ENCODE peak calls at places on chromosome 22, in seven cellular contexts. U, A, Q, R, H, X and J are unnamed samples. For H3K9me3, the result is how much of the 10 kb centered on the place peaks cover.

GRCh38 chr22:43377486-43377995 is 34.3 kb upstream of the MPPED1 start:
- DNase-seq in U (no peak), A (no peak), Q (no peak), R (no peak), H (no peak), X (no peak), J (no peak)

GRCh38 chr22:50303515-50303847 is 4.0 kb downstream of the PLXNB2 start:
- DNase-seq in U (no peak), A (no peak), Q (peak), R (no peak), H (no peak), X (no peak), J (no peak)

GRCh38 chr22:34429314-34429713 is 509.0 kb upstream of the LARGE1 start:
- DNase-seq in U (no peak), A (no peak), Q (no peak), R (no peak), H (no peak), X (no peak), J (no peak)

GRCh38 chr22:33018232-33018864 is 39.8 kb downstream of the SYN3 start:
- DNase-seq in U (peak), A (peak), Q (peak), R (no peak), H (peak), X (peak), J (no peak)

GRCh38 chr22:20316844-20317401 is 2.9 kb downstream of the DGCR6L start:
- DNase-seq in U (no peak), A (no peak), Q (no peak), R (peak), H (no peak), X (no peak), J (no peak)

GRCh38 chr22:49968831-49969661 is 8.5 kb downstream of the PIM3 start:
- DNase-seq in U (peak), A (no peak), Q (no peak), R (peak), H (no peak), X (no peak), J (no peak)

GRCh38 chr22:44442186-44442465 is 55.9 kb downstream of the RTL6 start:
- DNase-seq in U (no peak), A (no peak), Q (no peak), R (peak), H (no peak), X (no peak), J (no peak)

GRCh38 chr22:39122772-39123470 is 25.9 kb downstream of the APOBEC3H start:
- DNase-seq in U (no peak), A (no peak), Q (no peak), R (no peak), H (no peak), X (no peak), J (no peak)

GRCh38 chr22:31244044-31244942 is 32.2 kb downstream of the LIMK2 start:
- DNase-seq in U (peak), A (peak), Q (peak), R (no peak), H (no peak), X (no peak), J (no peak)

GRCh38 chr22:28139993-28140392 is 220.9 kb upstream of the PITPNB start:
- DNase-seq in U (no peak), A (peak), Q (peak), R (no peak), H (no peak), X (no peak), J (no peak)

GRCh38 chr22:29855611-29856181 is 17.6 kb upstream of the ASCC2 start:
- DNase-seq in U (no peak), A (no peak), Q (no peak), R (no peak), H (no peak), X (no peak), J (no peak)

GRCh38 chr22:10727393-10727792 is 4800.6 kb upstream of the OR11H1 start:
- DNase-seq in U (no peak), A (no peak), Q (no peak), R (no peak), H (no peak), X (no peak), J (no peak)
- H3K9me3 ChIP-seq in U (under half), A (half or more), Q (under half), R (half or more), H (under half), X (under half), J (under half)

GRCh38 chr22:47299211-47299878 is 536.9 kb downstream of the TBC1D22A start:
- DNase-seq in U (no peak), A (no peak), Q (no peak), R (no peak), H (no peak), X (no peak), J (no peak)
- H3K9me3 ChIP-seq in U (under half), A (under half), Q (under half), R (under half), H (under half), X (under half), J (under half)

DNA sequence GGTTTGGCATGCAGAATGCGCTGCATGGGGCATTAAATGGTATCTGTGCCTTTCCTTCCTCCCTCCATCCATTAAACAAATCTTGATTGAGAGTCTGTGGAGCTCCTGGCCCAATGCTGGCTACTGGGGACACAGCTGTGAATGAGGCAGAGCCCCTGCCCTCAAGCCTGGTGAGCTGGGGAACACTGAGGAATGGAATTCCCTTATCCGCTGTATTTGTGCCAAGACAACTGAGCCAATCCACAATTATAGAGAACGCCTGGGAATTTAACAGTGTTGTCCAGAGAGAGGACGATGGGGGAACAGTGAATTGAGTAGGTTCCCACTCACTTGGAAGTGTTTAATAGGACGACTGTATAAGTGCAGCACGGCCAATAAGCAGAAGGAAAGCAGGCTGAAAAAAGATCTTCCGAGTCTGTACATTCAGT is 296.0 kb downstream of the MIAT start:
- DNase-seq in U (no peak), A (no peak), Q (no peak), R (no peak), H (no peak), X (no peak), J (no peak)
- H3K9me3 ChIP-seq in U (under half), A (under half), Q (under half), R (under half), H (under half), X (under half), J (under half)

DNA sequence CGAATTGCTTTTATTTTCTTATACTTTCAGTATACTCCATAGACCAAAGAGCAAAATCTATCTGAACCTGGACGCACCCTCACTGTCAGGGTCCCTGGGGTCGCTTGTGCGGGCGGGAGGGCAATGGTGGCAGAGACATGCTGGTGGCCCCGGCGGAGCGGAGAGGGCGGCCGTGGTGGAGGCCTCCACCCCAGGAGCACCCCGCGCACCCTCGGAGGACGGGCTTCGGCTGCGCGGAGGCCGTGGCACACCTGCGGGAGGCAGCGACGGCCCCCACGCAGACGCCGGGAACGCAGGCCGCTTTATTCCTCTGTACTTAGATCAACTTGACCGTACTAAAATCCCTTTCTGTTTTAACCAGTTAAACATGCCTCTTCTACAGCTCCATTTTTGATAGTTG is 1077.4 kb downstream of the BRD1 start:
- DNase-seq in U (no peak), A (no peak), Q (no peak), R (no peak), H (no peak), X (no peak), J (no peak)
- H3K9me3 ChIP-seq in U (under half), A (under half), Q (under half), R (under half), H (under half), X (under half), J (under half)

GRCh38 chr22:48842583-48842945 is 985.1 kb downstream of the BRD1 start:
- DNase-seq in U (no peak), A (no peak), Q (no peak), R (peak), H (no peak), X (no peak), J (no peak)
- H3K9me3 ChIP-seq in U (under half), A (under half), Q (under half), R (under half), H (under half), X (under half), J (under half)

DNA sequence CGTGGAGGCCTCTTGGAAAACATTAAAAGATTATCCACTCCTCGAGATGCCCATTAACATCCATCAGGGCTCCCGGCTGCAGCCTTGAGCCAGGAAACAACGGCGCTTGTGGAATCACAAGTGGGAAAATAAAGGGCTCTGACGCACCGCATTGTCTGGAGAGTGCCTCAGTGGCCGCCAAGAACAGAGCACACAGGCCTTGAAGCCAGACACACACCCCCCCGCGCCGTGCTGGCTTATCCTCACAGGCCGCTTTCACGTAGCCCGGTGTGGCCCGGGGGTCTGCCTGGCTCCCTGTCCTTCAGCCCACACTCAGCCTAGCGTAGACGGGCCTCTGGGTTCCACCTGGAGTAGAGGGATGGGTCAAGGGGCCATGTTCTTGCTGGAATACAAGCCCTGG is 1020.5 kb downstream of the BRD1 start:
- DNase-seq in U (no peak), A (no peak), Q (no peak), R (peak), H (no peak), X (no peak), J (no peak)
- H3K9me3 ChIP-seq in U (under half), A (under half), Q (under half), R (under half), H (under half), X (under half), J (under half)